ENCODE peak calls at places on chromosomes 7 and 10, in six cellular contexts. Y is GM12865, I is A549, C is fibroblast of the aortic adventitia, F is lung, Q is bronchial epithelial cell. D is an unnamed sample.

GRCh38 chr10:75223507-75223906 is 12.2 kb downstream of the COMTD1 start:
- DNase-seq in Y (no peak), C (no peak), I (no peak), F (no peak), Q (no peak), D (no peak)

GRCh38 chr7:28685291-28685659 is 272.9 kb downstream of the TRIL start:
- DNase-seq in F (no peak), Q (no peak), C (no peak), Y (no peak), I (no peak), D (no peak)

GRCh38 chr7:55280031-55280454 is 85.1 kb upstream of the LANCL2 start:
- DNase-seq in Y (peak; percentile 85), F (peak; percentile 61), I (peak; percentile 67), C (peak; percentile 83), Q (peak; percentile 59), D (peak; percentile 83)

GRCh38 chr7:1943326-1943725 is 273.2 kb downstream of the ELFN1 start:
- DNase-seq in Y (no peak), Q (no peak), C (no peak), F (no peak), I (no peak), D (no peak)

GRCh38 chr10:131014271-131014670 is 297.2 kb downstream of the TCERG1L start:
- DNase-seq in Y (no peak), C (no peak), F (no peak), I (no peak), Q (no peak), D (no peak)

GRCh38 chr7:141597966-141598365 is 46.8 kb downstream of the AGK start:
- DNase-seq in C (no peak), F (no peak), I (no peak), Q (no peak), Y (no peak), D (no peak)

GRCh38 chr10:73997479-73997805 is 474 bp upstream of the VCL start:
- DNase-seq in Q (no peak), F (no peak), I (peak; percentile 52), C (no peak), Y (peak; percentile 66), D (no peak)

GRCh38 chr10:129969528-129970264 is 5.6 kb upstream of the EBF3 start:
- DNase-seq in Q (no peak), F (no peak), C (no peak), Y (no peak), I (no peak), D (no peak)

GRCh38 chr10:97291357-97292096 is 910 bp downstream of the ARHGAP19 start:
- DNase-seq in C (no peak), I (no peak), Q (no peak), Y (no peak), F (no peak), D (peak; percentile 36)

GRCh38 chr10:13991353-13991752 is 339.4 kb downstream of the FRMD4A start:
- DNase-seq in Q (no peak), C (no peak), Y (no peak), I (no peak), F (no peak), D (no peak)
- H3K4me3 ChIP-seq in Q (no peak overlapping the region), C (peak overlapping the region; percentile 42), Y (no peak overlapping the region), I (no peak overlapping the region), F (no peak overlapping the region), D (peak overlapping the region; percentile 42)

GRCh38 chr7:107874605-107875446 is 16.2 kb upstream of the DLD start:
- DNase-seq in Q (peak; percentile 57), Y (peak; percentile 59), I (peak; percentile 44), F (no peak), C (peak; percentile 75), D (peak; percentile 81)

GRCh38 chr7:107878636-107879035 is 12.3 kb upstream of the DLD start:
- DNase-seq in C (no peak), Q (peak; percentile 39), Y (no peak), I (no peak), F (no peak), D (no peak)

GRCh38 chr7:107879400-107880035 is 11.5 kb upstream of the DLD start:
- DNase-seq in Y (peak; percentile 46), Q (peak; percentile 83), C (peak; percentile 67), I (peak; percentile 56), F (no peak), D (peak; percentile 79)

GRCh38 chr7:107874097-107874496 is 16.9 kb upstream of the DLD start:
- DNase-seq in F (no peak), C (no peak), Y (no peak), Q (no peak), I (no peak), D (no peak)

GRCh38 chr7:107877731-107878382 is 13.1 kb upstream of the DLD start:
- DNase-seq in I (no peak), Y (no peak), C (no peak), Q (no peak), F (no peak), D (no peak)
- H3K4me3 ChIP-seq in I (no peak overlapping the region), Y (no peak overlapping the region), C (no peak overlapping the region), Q (no peak overlapping the region), F (no peak overlapping the region), D (no peak overlapping the region)

GRCh38 chr10:31623466-31623865 is 304.4 kb downstream of the ZEB1 start:
- DNase-seq in Q (no peak), F (no peak), I (no peak), C (peak; percentile 94), Y (no peak), D (peak; percentile 86)

GRCh38 chr10:31619410-31620095 is 300.5 kb downstream of the ZEB1 start:
- DNase-seq in F (no peak), C (no peak), Y (no peak), Q (no peak), I (no peak), D (peak; percentile 56)

GRCh38 chr10:31620236-31621151 is 301.5 kb downstream of the ZEB1 start:
- DNase-seq in I (peak; percentile 43), F (peak; percentile 45), Q (no peak), C (peak; percentile 93), Y (peak; percentile 14), D (peak; percentile 72)

GRCh38 chr10:31621733-31622132 is 302.7 kb downstream of the ZEB1 start:
- DNase-seq in I (no peak), Y (no peak), C (no peak), Q (no peak), F (no peak), D (no peak)

DNA sequence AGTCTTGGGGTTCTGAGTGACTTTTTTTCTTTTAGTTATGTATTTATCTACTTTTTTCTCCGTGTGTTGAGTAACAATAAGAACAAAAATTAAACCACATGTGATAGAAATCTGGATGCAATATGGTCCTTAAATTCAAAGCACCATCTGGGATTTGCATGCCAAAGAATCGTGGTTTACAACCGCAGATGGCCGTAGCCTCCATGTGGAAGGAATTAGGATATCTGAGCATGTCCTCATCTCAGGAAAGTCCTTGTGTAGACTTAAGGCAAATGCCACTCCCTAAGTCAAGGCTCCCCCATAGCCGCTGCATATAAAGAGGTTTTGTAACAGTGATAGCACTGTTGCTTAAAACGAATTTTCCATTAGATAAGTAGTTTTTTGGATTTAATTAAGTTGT is 304.0 kb downstream of the ZEB1 start:
- DNase-seq in C (peak; percentile 96), Q (no peak), I (no peak), Y (no peak), F (no peak), D (peak; percentile 93)
- H3K4me3 ChIP-seq in C (no peak overlapping the region), Q (no peak overlapping the region), I (no peak overlapping the region), Y (no peak overlapping the region), F (no peak overlapping the region), D (peak overlapping the region; percentile 37)

GRCh38 chr7:73625276-73625675 is 954 bp upstream of the MLXIPL start:
- DNase-seq in F (no peak), C (no peak), I (no peak), Y (no peak), Q (no peak), D (no peak)

GRCh38 chr7:73622909-73623797 is 1.2 kb downstream of the MLXIPL start:
- DNase-seq in I (no peak), Y (no peak), Q (no peak), C (peak; percentile 17), F (peak; percentile 42), D (peak; percentile 36)

GRCh38 chr7:73622527-73622908 is 1.8 kb downstream of the MLXIPL start:
- DNase-seq in F (no peak), Q (no peak), Y (no peak), C (peak; percentile 17), I (no peak), D (no peak)

GRCh38 chr7:73623798-73624668 is at the start of gene MLXIPL:
- DNase-seq in Y (peak; percentile 39), C (no peak), Q (peak; percentile 51), I (peak; percentile 97), F (peak; percentile 88), D (peak; percentile 87)

GRCh38 chr7:73624669-73625001 is 313 bp upstream of the MLXIPL start:
- DNase-seq in F (no peak), I (no peak), Q (no peak), Y (no peak), C (no peak), D (no peak)
- H3K4me3 ChIP-seq in F (no peak overlapping the region), I (peak overlapping the region; percentile 55), Q (no peak overlapping the region), Y (no peak overlapping the region), C (no peak overlapping the region), D (peak overlapping the region; percentile 61)

GRCh38 chr7:73769481-73770001 is 529 bp downstream of the CLDN3 start:
- DNase-seq in Y (no peak), I (no peak), F (no peak), C (no peak), Q (no peak), D (no peak)
- H3K4me3 ChIP-seq in Y (no peak overlapping the region), I (peak overlapping the region; percentile 51), F (peak overlapping the region; percentile 28), C (no peak overlapping the region), Q (no peak overlapping the region), D (no peak overlapping the region)

DNA sequence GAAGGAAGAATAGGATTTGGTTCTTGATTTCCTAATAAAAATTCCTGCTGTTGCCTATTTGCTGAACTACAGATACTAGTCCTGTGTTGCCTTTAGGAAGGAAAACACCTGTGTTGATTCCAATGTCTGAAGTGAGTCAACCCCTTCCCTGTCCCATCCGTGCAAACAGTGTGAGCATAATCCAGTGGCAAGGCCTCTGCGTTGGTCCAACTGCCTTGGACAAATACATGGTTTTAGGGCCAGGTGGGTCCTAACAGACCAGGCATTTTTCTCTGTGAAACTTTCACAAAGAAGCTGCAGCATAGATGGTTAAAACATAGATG is 1.7 kb downstream of the PLA2G12B start:
- DNase-seq in Q (no peak), F (no peak), Y (no peak), I (no peak), C (no peak), D (no peak)
- H3K4me3 ChIP-seq in Q (no peak overlapping the region), F (no peak overlapping the region), Y (no peak overlapping the region), I (no peak overlapping the region), C (no peak overlapping the region), D (no peak overlapping the region)